ENCODE peak calls at places on chromosomes 12 and 14, in nine cellular contexts. One of them, this sample, is unnamed.

GRCh38 chr14:55122441-55122986 is 6.5 kb upstream of the LGALS3 start:
- DNase-seq in IMR-90: peak; percentile 34
- DNase-seq in ovary: no peak
- DNase-seq in tibial nerve: no peak
- DNase-seq in endothelial cell of umbilical vein: no peak
- DNase-seq in HCT116: no peak
- DNase-seq in suprapubic skin: peak; percentile 88
- DNase-seq in uterus: no peak
- DNase-seq in body of pancreas: peak; percentile 79
- DNase-seq in this sample: peak; percentile 74

GRCh38 chr12:101839324-101840283 is 8.8 kb upstream of the GNPTAB start:
- DNase-seq in IMR-90: peak; percentile 68
- DNase-seq in ovary: peak; percentile 42
- DNase-seq in tibial nerve: peak; percentile 90
- DNase-seq in endothelial cell of umbilical vein: peak; percentile 73
- DNase-seq in HCT116: peak; percentile 48
- DNase-seq in suprapubic skin: no peak
- DNase-seq in uterus: peak; percentile 70
- DNase-seq in body of pancreas: peak; percentile 80
- DNase-seq in this sample: no peak

GRCh38 chr12:12474471-12474928 is 88.2 kb downstream of the DUSP16 start:
- DNase-seq in IMR-90: no peak
- DNase-seq in ovary: no peak
- DNase-seq in tibial nerve: no peak
- DNase-seq in endothelial cell of umbilical vein: no peak
- DNase-seq in HCT116: no peak
- DNase-seq in suprapubic skin: no peak
- DNase-seq in uterus: no peak
- DNase-seq in body of pancreas: no peak
- DNase-seq in this sample: no peak

GRCh38 chr14:37232907-37233481 is 35.3 kb downstream of the MIPOL1 start:
- DNase-seq in IMR-90: peak; percentile 69
- DNase-seq in ovary: no peak
- DNase-seq in tibial nerve: peak; percentile 52
- DNase-seq in endothelial cell of umbilical vein: peak; percentile 70
- DNase-seq in HCT116: peak; percentile 41
- DNase-seq in suprapubic skin: no peak
- DNase-seq in uterus: no peak
- DNase-seq in body of pancreas: no peak
- DNase-seq in this sample: no peak

GRCh38 chr12:85468356-85469157 is 188.5 kb downstream of the ALX1 start:
- DNase-seq in IMR-90: peak; percentile 68
- DNase-seq in ovary: no peak
- DNase-seq in tibial nerve: peak; percentile 59
- DNase-seq in endothelial cell of umbilical vein: peak; percentile 80
- DNase-seq in HCT116: peak; percentile 36
- DNase-seq in suprapubic skin: no peak
- DNase-seq in uterus: no peak
- DNase-seq in body of pancreas: peak; percentile 59
- DNase-seq in this sample: no peak

GRCh38 chr14:93085916-93086315 is 29.8 kb downstream of the ITPK1 start:
- DNase-seq in IMR-90: no peak
- DNase-seq in ovary: no peak
- DNase-seq in tibial nerve: no peak
- DNase-seq in endothelial cell of umbilical vein: no peak
- DNase-seq in HCT116: no peak
- DNase-seq in suprapubic skin: no peak
- DNase-seq in uterus: peak; percentile 59
- DNase-seq in body of pancreas: no peak
- DNase-seq in this sample: no peak

GRCh38 chr14:57692671-57693070 is 173.2 kb downstream of the SLC35F4 start:
- DNase-seq in IMR-90: peak; percentile 34
- DNase-seq in ovary: no peak
- DNase-seq in tibial nerve: no peak
- DNase-seq in endothelial cell of umbilical vein: peak; percentile 68
- DNase-seq in HCT116: peak; percentile 49
- DNase-seq in suprapubic skin: no peak
- DNase-seq in uterus: no peak
- DNase-seq in body of pancreas: no peak
- DNase-seq in this sample: no peak

GRCh38 chr12:98743362-98743953 is 98.4 kb downstream of the APAF1 start:
- DNase-seq in IMR-90: peak; percentile 22
- DNase-seq in ovary: no peak
- DNase-seq in tibial nerve: no peak
- DNase-seq in endothelial cell of umbilical vein: peak; percentile 42
- DNase-seq in HCT116: peak; percentile 21
- DNase-seq in suprapubic skin: no peak
- DNase-seq in uterus: no peak
- DNase-seq in body of pancreas: peak; percentile 51
- DNase-seq in this sample: no peak

GRCh38 chr12:130435826-130436225 is 98.1 kb downstream of the PIWIL1 start:
- DNase-seq in IMR-90: no peak
- DNase-seq in ovary: peak; percentile 8
- DNase-seq in tibial nerve: no peak
- DNase-seq in endothelial cell of umbilical vein: no peak
- DNase-seq in HCT116: no peak
- DNase-seq in suprapubic skin: peak; percentile 59
- DNase-seq in uterus: no peak
- DNase-seq in body of pancreas: no peak
- DNase-seq in this sample: no peak

GRCh38 chr12:85156569-85156968 is 120.4 kb downstream of the LRRIQ1 start:
- DNase-seq in IMR-90: no peak
- DNase-seq in ovary: no peak
- DNase-seq in tibial nerve: no peak
- DNase-seq in endothelial cell of umbilical vein: peak; percentile 57
- DNase-seq in HCT116: no peak
- DNase-seq in suprapubic skin: no peak
- DNase-seq in uterus: no peak
- DNase-seq in body of pancreas: no peak
- DNase-seq in this sample: no peak

GRCh38 chr12:29725587-29726320 is 58.0 kb downstream of the TMTC1 start:
- DNase-seq in IMR-90: peak; percentile 70
- DNase-seq in ovary: peak; percentile 77
- DNase-seq in tibial nerve: peak; percentile 50
- DNase-seq in endothelial cell of umbilical vein: peak; percentile 84
- DNase-seq in HCT116: no peak
- DNase-seq in suprapubic skin: no peak
- DNase-seq in uterus: peak; percentile 54
- DNase-seq in body of pancreas: no peak
- DNase-seq in this sample: peak; percentile 75

GRCh38 chr14:73862480-73862879 is 10.8 kb downstream of the PTGR2 start:
- DNase-seq in IMR-90: no peak
- DNase-seq in ovary: no peak
- DNase-seq in tibial nerve: no peak
- DNase-seq in endothelial cell of umbilical vein: no peak
- DNase-seq in HCT116: no peak
- DNase-seq in suprapubic skin: no peak
- DNase-seq in uterus: no peak
- DNase-seq in body of pancreas: no peak
- DNase-seq in this sample: no peak

GRCh38 chr12:102249073-102249854 is 51.6 kb upstream of the PMCH start:
- DNase-seq in IMR-90: peak; percentile 27
- DNase-seq in ovary: no peak
- DNase-seq in tibial nerve: no peak
- DNase-seq in endothelial cell of umbilical vein: peak; percentile 22
- DNase-seq in HCT116: no peak
- DNase-seq in suprapubic skin: no peak
- DNase-seq in uterus: no peak
- DNase-seq in body of pancreas: no peak
- DNase-seq in this sample: no peak

DNA sequence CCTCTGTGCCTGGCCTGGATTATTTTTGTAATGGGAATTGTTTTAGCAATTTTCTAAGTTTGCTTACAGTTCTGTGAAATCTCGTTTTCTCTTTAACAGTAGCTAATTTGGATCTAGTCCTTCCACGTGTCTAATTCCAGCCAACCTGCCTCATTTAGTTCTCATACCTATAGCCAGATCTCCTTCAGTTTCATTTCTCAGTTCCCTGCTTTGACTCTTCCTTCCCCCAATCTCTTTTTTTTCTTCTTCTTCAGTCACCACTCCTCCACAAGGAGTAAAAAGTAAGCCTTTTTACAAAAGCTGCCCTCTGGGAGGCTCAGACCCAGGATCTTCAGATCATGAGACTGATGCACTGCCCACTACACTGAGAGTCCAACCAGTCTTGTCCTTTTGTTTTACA is 1.4 kb downstream of the THTPA start:
- DNase-seq in IMR-90: no peak
- DNase-seq in ovary: no peak
- DNase-seq in tibial nerve: no peak
- DNase-seq in endothelial cell of umbilical vein: no peak
- DNase-seq in HCT116: no peak
- DNase-seq in suprapubic skin: no peak
- DNase-seq in uterus: no peak
- DNase-seq in body of pancreas: no peak
- DNase-seq in this sample: no peak
- TF ChIP-seq POLR2A in IMR-90: no peak
- TF ChIP-seq POLR2A in ovary: no peak
- TF ChIP-seq POLR2A in tibial nerve: no peak
- TF ChIP-seq POLR2A in endothelial cell of umbilical vein: no peak
- TF ChIP-seq POLR2A in HCT116: no peak
- TF ChIP-seq POLR2A in suprapubic skin: no peak
- TF ChIP-seq POLR2A in uterus: no peak
- TF ChIP-seq POLR2A in body of pancreas: no peak
- TF ChIP-seq POLR2A in this sample: no peak

GRCh38 chr12:62808166-62808879 is 126.6 kb downstream of the PPM1H start:
- DNase-seq in IMR-90: no peak
- DNase-seq in ovary: no peak
- DNase-seq in tibial nerve: no peak
- DNase-seq in endothelial cell of umbilical vein: no peak
- DNase-seq in HCT116: no peak
- DNase-seq in suprapubic skin: no peak
- DNase-seq in uterus: no peak
- DNase-seq in body of pancreas: no peak
- DNase-seq in this sample: no peak
- TF ChIP-seq CTCF in IMR-90: no peak
- TF ChIP-seq CTCF in ovary: no peak
- TF ChIP-seq CTCF in tibial nerve: no peak
- TF ChIP-seq CTCF in endothelial cell of umbilical vein: no peak
- TF ChIP-seq CTCF in HCT116: no peak
- TF ChIP-seq CTCF in suprapubic skin: no peak
- TF ChIP-seq CTCF in uterus: no peak
- TF ChIP-seq CTCF in body of pancreas: no peak
- TF ChIP-seq CTCF in this sample: no peak

GRCh38 chr12:18296201-18296908 is 35.0 kb downstream of the PIK3C2G start:
- DNase-seq in IMR-90: no peak
- DNase-seq in ovary: no peak
- DNase-seq in tibial nerve: no peak
- DNase-seq in endothelial cell of umbilical vein: no peak
- DNase-seq in HCT116: no peak
- DNase-seq in suprapubic skin: no peak
- DNase-seq in uterus: peak; percentile 36
- DNase-seq in body of pancreas: no peak
- DNase-seq in this sample: no peak

GRCh38 chr12:18297883-18298282 is 36.6 kb downstream of the PIK3C2G start:
- DNase-seq in IMR-90: no peak
- DNase-seq in ovary: no peak
- DNase-seq in tibial nerve: no peak
- DNase-seq in endothelial cell of umbilical vein: no peak
- DNase-seq in HCT116: no peak
- DNase-seq in suprapubic skin: no peak
- DNase-seq in uterus: no peak
- DNase-seq in body of pancreas: no peak
- DNase-seq in this sample: no peak

GRCh38 chr12:18296909-18297280 is 35.6 kb downstream of the PIK3C2G start:
- DNase-seq in IMR-90: no peak
- DNase-seq in ovary: no peak
- DNase-seq in tibial nerve: no peak
- DNase-seq in endothelial cell of umbilical vein: no peak
- DNase-seq in HCT116: no peak
- DNase-seq in suprapubic skin: no peak
- DNase-seq in uterus: no peak
- DNase-seq in body of pancreas: no peak
- DNase-seq in this sample: no peak

DNA sequence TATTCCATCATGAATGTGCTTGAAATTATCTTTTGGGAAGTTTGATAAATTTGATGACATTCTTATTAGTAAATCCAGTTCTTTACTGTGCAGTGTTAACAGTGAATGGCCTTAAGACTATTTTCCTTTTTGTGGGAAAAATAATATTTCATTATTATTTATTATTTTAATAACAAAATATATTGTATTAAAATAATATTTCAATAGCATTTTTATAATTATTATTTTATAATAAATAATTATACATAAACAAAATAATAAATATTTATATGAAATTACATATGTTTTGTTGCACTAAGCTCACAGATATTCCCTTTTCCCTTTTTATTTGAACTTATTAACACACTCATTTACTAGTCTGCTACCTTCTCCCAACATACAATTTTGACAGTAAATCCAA is 33.6 kb downstream of the PIK3C2G start:
- DNase-seq in IMR-90: no peak
- DNase-seq in ovary: no peak
- DNase-seq in tibial nerve: no peak
- DNase-seq in endothelial cell of umbilical vein: no peak
- DNase-seq in HCT116: no peak
- DNase-seq in suprapubic skin: no peak
- DNase-seq in uterus: no peak
- DNase-seq in body of pancreas: no peak
- DNase-seq in this sample: no peak
- H3K27ac ChIP-seq in IMR-90: no peak overlapping the region
- H3K27ac ChIP-seq in ovary: no peak overlapping the region
- H3K27ac ChIP-seq in tibial nerve: no peak overlapping the region
- H3K27ac ChIP-seq in endothelial cell of umbilical vein: no peak overlapping the region
- H3K27ac ChIP-seq in HCT116: no peak overlapping the region
- H3K27ac ChIP-seq in suprapubic skin: no peak overlapping the region
- H3K27ac ChIP-seq in uterus: peak overlapping the region; percentile 85
- H3K27ac ChIP-seq in body of pancreas: no peak overlapping the region
- H3K27ac ChIP-seq in this sample: no peak overlapping the region

DNA sequence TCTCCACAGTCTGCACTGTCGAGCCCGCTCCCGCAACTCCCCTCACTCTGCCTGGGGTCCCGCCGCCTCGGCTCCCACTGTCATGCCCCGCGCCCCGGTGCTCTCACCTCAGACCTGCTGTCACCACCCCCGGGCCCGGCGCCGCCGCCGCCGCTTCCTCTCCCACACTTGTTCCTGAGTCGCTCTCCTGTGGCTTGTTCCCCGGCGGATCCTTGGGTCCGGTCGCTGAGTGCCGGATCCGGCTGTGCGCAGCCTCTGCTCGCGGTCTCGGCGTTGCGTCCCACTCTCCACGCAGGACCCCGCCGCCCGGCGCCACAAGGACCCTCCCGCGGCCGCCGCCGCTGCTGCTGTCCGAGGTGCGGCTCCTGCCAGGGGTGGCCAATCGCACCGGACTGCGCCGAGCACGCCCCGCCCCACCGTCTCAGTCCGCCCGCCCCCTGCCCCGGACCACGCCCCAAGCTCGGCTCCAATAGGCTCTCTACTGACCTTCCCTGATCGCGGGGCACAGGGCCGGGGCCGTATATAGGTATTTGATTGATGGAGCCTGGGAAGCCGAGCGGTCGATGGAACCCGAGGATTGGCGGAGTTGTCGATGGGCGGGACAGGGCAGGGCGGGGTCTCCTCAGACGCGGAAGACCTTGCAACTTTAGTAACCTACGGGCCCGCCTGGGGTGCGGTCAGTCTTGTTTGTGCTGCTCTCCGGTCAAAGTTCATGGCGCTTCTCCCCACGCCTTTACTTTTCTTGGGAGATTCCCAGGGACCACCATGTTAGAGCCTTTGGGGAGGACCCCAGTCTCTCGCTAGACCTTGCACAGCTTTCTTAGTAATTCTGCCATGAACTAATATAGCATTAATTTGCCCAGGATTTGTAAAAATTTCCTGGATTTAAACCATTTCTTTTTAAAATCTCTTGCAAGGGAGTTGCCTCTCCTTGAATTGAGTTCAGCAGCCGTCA is at the start of gene TAOK3:
- DNase-seq in IMR-90: peak; percentile 97
- DNase-seq in ovary: peak; percentile 98
- DNase-seq in tibial nerve: peak; percentile 98
- DNase-seq in endothelial cell of umbilical vein: peak; percentile 98
- DNase-seq in HCT116: peak; percentile 97
- DNase-seq in suprapubic skin: peak; percentile 100
- DNase-seq in uterus: peak; percentile 99
- DNase-seq in body of pancreas: peak; percentile 99
- DNase-seq in this sample: peak; percentile 99
- TF ChIP-seq POLR2A in IMR-90: peak; percentile 90
- TF ChIP-seq POLR2A in ovary: peak; percentile 60
- TF ChIP-seq POLR2A in tibial nerve: peak; percentile 84
- TF ChIP-seq POLR2A in endothelial cell of umbilical vein: peak; percentile 97
- TF ChIP-seq POLR2A in HCT116: peak; percentile 84
- TF ChIP-seq POLR2A in suprapubic skin: no peak
- TF ChIP-seq POLR2A in uterus: peak; percentile 93
- TF ChIP-seq POLR2A in body of pancreas: peak; percentile 97
- TF ChIP-seq POLR2A in this sample: peak; percentile 97

This sample was measured in heart left ventricle.